ENCODE peak calls at places on chromosome 14, in four cellular contexts. One of them, this sample, is unnamed.

GRCh38 chr14:61408498-61408897 is 87.1 kb downstream of the PRKCH start:
- DNase-seq in EL: no peak
- DNase-seq in HTR-8/SVneo: no peak
- DNase-seq in AG08395: no peak
- DNase-seq in this sample: no peak

GRCh38 chr14:22650960-22651521 is 6.9 kb upstream of the OR6J1 start:
- DNase-seq in EL: peak
- DNase-seq in HTR-8/SVneo: no peak
- DNase-seq in AG08395: no peak
- DNase-seq in this sample: no peak

GRCh38 chr14:24052656-24053547 is 1.1 kb downstream of the CARMIL3 start:
- DNase-seq in EL: no peak
- DNase-seq in HTR-8/SVneo: no peak
- DNase-seq in AG08395: no peak
- DNase-seq in this sample: no peak

GRCh38 chr14:101980700-101981099 is 16.3 kb downstream of the DYNC1H1 start:
- DNase-seq in EL: peak
- DNase-seq in HTR-8/SVneo: peak
- DNase-seq in AG08395: peak
- DNase-seq in this sample: peak

GRCh38 chr14:95106966-95107365 is 50.4 kb downstream of the DICER1 start:
- DNase-seq in EL: no peak
- DNase-seq in HTR-8/SVneo: no peak
- DNase-seq in AG08395: no peak
- DNase-seq in this sample: no peak

GRCh38 chr14:69039287-69039628 is 60.2 kb upstream of the ACTN1 start:
- DNase-seq in EL: peak
- DNase-seq in HTR-8/SVneo: peak
- DNase-seq in AG08395: peak
- DNase-seq in this sample: no peak

GRCh38 chr14:102220031-102220430 is 80.3 kb downstream of the WDR20 start:
- DNase-seq in EL: no peak
- DNase-seq in HTR-8/SVneo: no peak
- DNase-seq in AG08395: no peak
- DNase-seq in this sample: no peak

GRCh38 chr14:65359503-65359902 is 53.0 kb upstream of the FUT8 start:
- DNase-seq in EL: no peak
- DNase-seq in HTR-8/SVneo: no peak
- DNase-seq in AG08395: no peak
- DNase-seq in this sample: peak

GRCh38 chr14:95143813-95144620 is 13.3 kb downstream of the DICER1 start:
- DNase-seq in EL: peak
- DNase-seq in HTR-8/SVneo: no peak
- DNase-seq in AG08395: peak
- DNase-seq in this sample: no peak

GRCh38 chr14:46788994-46789393 is 137.4 kb upstream of the RPL10L start:
- DNase-seq in EL: no peak
- DNase-seq in HTR-8/SVneo: no peak
- DNase-seq in AG08395: no peak
- DNase-seq in this sample: no peak

GRCh38 chr14:31930493-31931225 is 146.4 kb upstream of the ARHGAP5 start:
- DNase-seq in EL: peak
- DNase-seq in HTR-8/SVneo: no peak
- DNase-seq in AG08395: peak
- DNase-seq in this sample: no peak

GRCh38 chr14:63273717-63274673 is 44.7 kb downstream of the GPHB5 start:
- DNase-seq in EL: no peak
- DNase-seq in HTR-8/SVneo: no peak
- DNase-seq in AG08395: peak
- DNase-seq in this sample: no peak

GRCh38 chr14:36317650-36318049 is 2.8 kb downstream of the MBIP start:
- DNase-seq in EL: peak
- DNase-seq in HTR-8/SVneo: no peak
- DNase-seq in AG08395: no peak
- DNase-seq in this sample: no peak

GRCh38 chr14:94113490-94113889 is 3.0 kb downstream of the IFI27 start:
- DNase-seq in EL: peak
- DNase-seq in HTR-8/SVneo: no peak
- DNase-seq in AG08395: no peak
- DNase-seq in this sample: no peak

GRCh38 chr14:100994757-100995156 is 91.2 kb upstream of the RTL1 start:
- DNase-seq in EL: no peak
- DNase-seq in HTR-8/SVneo: no peak
- DNase-seq in AG08395: no peak
- DNase-seq in this sample: no peak

GRCh38 chr14:23894687-23895419 is 58.7 kb upstream of the DHRS4 start:
- DNase-seq in EL: no peak
- DNase-seq in HTR-8/SVneo: no peak
- DNase-seq in AG08395: no peak
- DNase-seq in this sample: no peak

GRCh38 chr14:58772814-58773620 is 135.3 kb downstream of the DACT1 start:
- DNase-seq in EL: no peak
- DNase-seq in HTR-8/SVneo: peak
- DNase-seq in AG08395: no peak
- DNase-seq in this sample: no peak

GRCh38 chr14:101380940-101381339 is 180.4 kb upstream of the DIO3 start:
- DNase-seq in EL: no peak
- DNase-seq in HTR-8/SVneo: no peak
- DNase-seq in AG08395: no peak
- DNase-seq in this sample: no peak

GRCh38 chr14:32950584-32950983 is 11.9 kb downstream of the NPAS3 start:
- DNase-seq in EL: no peak
- DNase-seq in HTR-8/SVneo: no peak
- DNase-seq in AG08395: no peak
- DNase-seq in this sample: no peak

GRCh38 chr14:77663289-77663688 is 44.5 kb downstream of the ALKBH1 start:
- DNase-seq in EL: peak
- DNase-seq in HTR-8/SVneo: peak
- DNase-seq in AG08395: no peak
- DNase-seq in this sample: no peak

GRCh38 chr14:77865455-77865854 is 65.5 kb downstream of the ADCK1 start:
- DNase-seq in EL: no peak
- DNase-seq in HTR-8/SVneo: no peak
- DNase-seq in AG08395: no peak
- DNase-seq in this sample: no peak

GRCh38 chr14:69610859-69611263 is 535 bp upstream of the SUSD6 start:
- DNase-seq in EL: peak
- DNase-seq in HTR-8/SVneo: no peak
- DNase-seq in AG08395: peak
- DNase-seq in this sample: no peak

GRCh38 chr14:22980672-22981089 is 1.7 kb downstream of the AJUBA start:
- DNase-seq in EL: peak
- DNase-seq in HTR-8/SVneo: peak
- DNase-seq in AG08395: peak
- DNase-seq in this sample: no peak

GRCh38 chr14:105337966-105338365 is 23.4 kb downstream of the PACS2 start:
- DNase-seq in EL: no peak
- DNase-seq in HTR-8/SVneo: no peak
- DNase-seq in AG08395: peak
- DNase-seq in this sample: no peak

GRCh38 chr14:74437654-74438053 is 11.6 kb upstream of the SYNDIG1L start:
- DNase-seq in EL: no peak
- DNase-seq in HTR-8/SVneo: no peak
- DNase-seq in AG08395: no peak
- DNase-seq in this sample: no peak

GRCh38 chr14:32038876-32039275 is 38.2 kb upstream of the ARHGAP5 start:
- DNase-seq in EL: no peak
- DNase-seq in HTR-8/SVneo: no peak
- DNase-seq in AG08395: no peak
- DNase-seq in this sample: no peak

GRCh38 chr14:77822741-77823140 is 22.8 kb downstream of the ADCK1 start:
- DNase-seq in EL: no peak
- DNase-seq in HTR-8/SVneo: no peak
- DNase-seq in AG08395: no peak
- DNase-seq in this sample: no peak

GRCh38 chr14:90850487-90850886 is 34.3 kb upstream of the TTC7B start:
- DNase-seq in EL: peak
- DNase-seq in HTR-8/SVneo: peak
- DNase-seq in AG08395: no peak
- DNase-seq in this sample: peak

This sample was measured in foreskin melanocyte.